ENCODE peak calls at places on chromosomes 5 and 9, in eight cellular contexts. One of them, this sample, is unnamed.

GRCh38 chr5:171355302-171355724 is 32.3 kb upstream of the NPM1 start:
- DNase-seq in hepatocyte: no peak
- DNase-seq in IMR-90: no peak
- DNase-seq in GM23248: no peak
- DNase-seq in neuronal stem cell: no peak
- DNase-seq in endothelial cell of umbilical vein: no peak
- DNase-seq in mammary epithelial cell: no peak
- DNase-seq in A549: no peak
- DNase-seq in this sample: no peak

GRCh38 chr5:6567835-6568234 is 65.0 kb downstream of the NSUN2 start:
- DNase-seq in GM23248: no peak
- DNase-seq in IMR-90: no peak
- DNase-seq in hepatocyte: no peak
- DNase-seq in endothelial cell of umbilical vein: no peak
- DNase-seq in A549: no peak
- DNase-seq in mammary epithelial cell: no peak
- DNase-seq in neuronal stem cell: no peak
- DNase-seq in this sample: no peak

GRCh38 chr5:143086851-143087637 is 316.4 kb downstream of the NR3C1 start:
- DNase-seq in endothelial cell of umbilical vein: no peak
- DNase-seq in neuronal stem cell: no peak
- DNase-seq in IMR-90: peak
- DNase-seq in A549: peak
- DNase-seq in GM23248: peak
- DNase-seq in mammary epithelial cell: peak
- DNase-seq in hepatocyte: peak
- DNase-seq in this sample: no peak

GRCh38 chr9:122816163-122816867 is 12.1 kb downstream of the PDCL start:
- DNase-seq in neuronal stem cell: no peak
- DNase-seq in A549: no peak
- DNase-seq in endothelial cell of umbilical vein: peak
- DNase-seq in hepatocyte: no peak
- DNase-seq in GM23248: no peak
- DNase-seq in mammary epithelial cell: no peak
- DNase-seq in IMR-90: no peak
- DNase-seq in this sample: no peak

GRCh38 chr5:151005975-151006576 is 14.3 kb upstream of the GPX3 start:
- DNase-seq in neuronal stem cell: no peak
- DNase-seq in endothelial cell of umbilical vein: peak
- DNase-seq in IMR-90: peak
- DNase-seq in A549: no peak
- DNase-seq in mammary epithelial cell: no peak
- DNase-seq in hepatocyte: peak
- DNase-seq in GM23248: peak
- DNase-seq in this sample: no peak

GRCh38 chr5:113864437-113864836 is 350.9 kb downstream of the YTHDC2 start:
- DNase-seq in mammary epithelial cell: no peak
- DNase-seq in A549: no peak
- DNase-seq in endothelial cell of umbilical vein: no peak
- DNase-seq in hepatocyte: no peak
- DNase-seq in GM23248: no peak
- DNase-seq in neuronal stem cell: no peak
- DNase-seq in IMR-90: no peak
- DNase-seq in this sample: no peak

GRCh38 chr5:80976985-80977384 is 16.8 kb downstream of the RASGRF2 start:
- DNase-seq in GM23248: no peak
- DNase-seq in neuronal stem cell: no peak
- DNase-seq in IMR-90: no peak
- DNase-seq in endothelial cell of umbilical vein: no peak
- DNase-seq in A549: no peak
- DNase-seq in hepatocyte: no peak
- DNase-seq in mammary epithelial cell: no peak
- DNase-seq in this sample: no peak

GRCh38 chr5:99928490-99928889 is 606.7 kb upstream of the FAM174A start:
- DNase-seq in A549: no peak
- DNase-seq in endothelial cell of umbilical vein: no peak
- DNase-seq in neuronal stem cell: no peak
- DNase-seq in mammary epithelial cell: no peak
- DNase-seq in hepatocyte: no peak
- DNase-seq in IMR-90: no peak
- DNase-seq in GM23248: no peak
- DNase-seq in this sample: no peak

GRCh38 chr5:113345261-113345940 is 89.4 kb downstream of the TSSK1B start:
- DNase-seq in IMR-90: peak
- DNase-seq in hepatocyte: no peak
- DNase-seq in GM23248: peak
- DNase-seq in A549: no peak
- DNase-seq in neuronal stem cell: no peak
- DNase-seq in mammary epithelial cell: peak
- DNase-seq in endothelial cell of umbilical vein: no peak
- DNase-seq in this sample: no peak

GRCh38 chr5:150117945-150118560 is 31.7 kb upstream of the CSF1R start:
- DNase-seq in endothelial cell of umbilical vein: no peak
- DNase-seq in neuronal stem cell: no peak
- DNase-seq in A549: no peak
- DNase-seq in mammary epithelial cell: no peak
- DNase-seq in IMR-90: no peak
- DNase-seq in hepatocyte: no peak
- DNase-seq in GM23248: no peak
- DNase-seq in this sample: no peak

GRCh38 chr9:105890046-105890822 is 195.9 kb downstream of the TMEM38B start:
- DNase-seq in IMR-90: no peak
- DNase-seq in mammary epithelial cell: no peak
- DNase-seq in GM23248: no peak
- DNase-seq in hepatocyte: no peak
- DNase-seq in neuronal stem cell: no peak
- DNase-seq in endothelial cell of umbilical vein: no peak
- DNase-seq in A549: no peak
- DNase-seq in this sample: no peak

GRCh38 chr5:155539958-155540595 is 526.5 kb downstream of the KIF4B start:
- DNase-seq in A549: no peak
- DNase-seq in IMR-90: no peak
- DNase-seq in neuronal stem cell: no peak
- DNase-seq in mammary epithelial cell: no peak
- DNase-seq in endothelial cell of umbilical vein: no peak
- DNase-seq in hepatocyte: no peak
- DNase-seq in GM23248: no peak
- DNase-seq in this sample: no peak

DNA sequence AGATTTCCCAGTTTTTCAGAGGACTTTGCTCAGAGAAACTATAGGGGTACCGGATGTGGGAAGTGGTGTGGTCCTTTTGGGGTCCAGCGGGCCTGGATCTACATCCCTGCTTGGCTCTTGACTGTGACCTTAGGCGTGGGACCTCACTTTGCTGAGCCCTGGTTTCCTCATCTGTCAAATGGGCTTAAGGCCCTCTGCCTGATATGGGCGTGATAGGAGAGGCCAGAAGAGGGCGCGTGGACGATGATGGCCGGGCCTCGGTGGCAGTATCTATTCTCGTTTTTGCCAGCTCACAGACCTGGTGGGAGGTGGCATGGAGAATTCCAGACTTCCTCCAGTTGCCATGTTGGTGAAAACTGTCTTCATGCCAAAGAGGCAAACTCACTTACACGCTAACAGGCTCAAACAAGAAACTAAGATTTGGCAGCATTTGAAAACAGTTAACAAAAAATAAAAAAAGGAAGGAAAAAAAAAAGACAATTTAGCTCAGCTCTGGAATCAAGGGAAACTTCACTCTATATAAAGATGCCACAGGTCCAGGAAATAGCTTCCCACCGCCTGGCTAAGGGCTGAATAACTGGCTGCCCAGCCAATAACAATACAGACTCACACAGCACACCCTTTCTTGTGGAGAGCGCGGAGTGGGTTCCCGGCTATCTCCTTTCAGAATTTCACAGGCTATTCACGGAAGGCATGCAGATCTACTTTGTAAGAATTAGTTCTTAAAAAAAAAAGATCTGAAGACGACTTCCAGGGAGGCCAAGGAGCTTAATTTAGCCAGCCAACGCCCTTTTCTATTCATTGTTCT is 1.7 kb downstream of the SH3PXD2B start:
- DNase-seq in hepatocyte: peak
- DNase-seq in GM23248: peak
- DNase-seq in IMR-90: peak
- DNase-seq in mammary epithelial cell: peak
- DNase-seq in neuronal stem cell: no peak
- DNase-seq in A549: no peak
- DNase-seq in endothelial cell of umbilical vein: peak
- DNase-seq in this sample: no peak
- H3K4me3 ChIP-seq in hepatocyte: peak
- H3K4me3 ChIP-seq in GM23248: peak
- H3K4me3 ChIP-seq in IMR-90: peak
- H3K4me3 ChIP-seq in mammary epithelial cell: peak
- H3K4me3 ChIP-seq in neuronal stem cell: peak
- H3K4me3 ChIP-seq in A549: peak
- H3K4me3 ChIP-seq in endothelial cell of umbilical vein: peak
- H3K4me3 ChIP-seq in this sample: no peak

GRCh38 chr5:133801955-133802751 is 166.3 kb downstream of the C5orf15 start:
- DNase-seq in hepatocyte: peak
- DNase-seq in neuronal stem cell: no peak
- DNase-seq in endothelial cell of umbilical vein: no peak
- DNase-seq in IMR-90: peak
- DNase-seq in GM23248: peak
- DNase-seq in mammary epithelial cell: no peak
- DNase-seq in A549: no peak
- DNase-seq in this sample: no peak
- H3K4me2 ChIP-seq in hepatocyte: no peak
- H3K4me2 ChIP-seq in neuronal stem cell: no peak
- H3K4me2 ChIP-seq in endothelial cell of umbilical vein: no peak
- H3K4me2 ChIP-seq in IMR-90: no peak
- H3K4me2 ChIP-seq in GM23248: no peak
- H3K4me2 ChIP-seq in mammary epithelial cell: no peak
- H3K4me2 ChIP-seq in A549: no peak
- H3K4me2 ChIP-seq in this sample: no peak

DNA sequence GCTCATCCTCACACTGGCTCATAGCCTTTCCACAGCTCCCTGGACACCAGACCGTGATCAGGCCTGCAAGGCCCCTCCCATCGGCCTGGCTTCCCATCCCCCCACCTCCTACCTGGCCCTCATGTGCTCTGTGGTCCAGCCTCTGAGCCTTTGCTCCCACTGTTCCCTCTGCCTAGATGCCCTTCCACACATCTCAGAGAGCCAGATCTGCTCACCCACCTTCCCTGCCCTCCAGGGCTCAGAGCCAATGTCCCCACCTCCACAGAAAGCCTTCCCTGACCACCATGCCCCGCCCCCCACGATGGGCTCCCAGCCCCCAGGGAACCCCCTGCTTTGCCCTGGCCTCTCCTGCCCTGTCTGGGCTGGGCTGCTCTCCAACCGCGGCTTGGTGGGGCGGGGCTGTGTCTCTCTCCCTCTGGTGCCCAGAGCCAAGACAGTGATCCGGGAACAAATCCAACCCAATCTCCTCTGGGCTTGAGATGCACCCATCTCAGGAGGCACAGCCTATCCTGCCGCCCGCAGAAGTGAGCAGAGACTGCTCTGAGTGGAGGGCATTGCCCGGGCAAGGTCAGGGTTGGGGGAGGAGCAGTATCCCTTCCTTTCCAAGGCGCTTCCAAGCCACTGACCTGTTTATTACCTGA is 1.6 kb downstream of the NINJ1 start:
- DNase-seq in endothelial cell of umbilical vein: no peak
- DNase-seq in IMR-90: no peak
- DNase-seq in GM23248: peak
- DNase-seq in mammary epithelial cell: peak
- DNase-seq in A549: peak
- DNase-seq in hepatocyte: no peak
- DNase-seq in neuronal stem cell: no peak
- DNase-seq in this sample: no peak
- H3K4me3 ChIP-seq in endothelial cell of umbilical vein: no peak
- H3K4me3 ChIP-seq in IMR-90: peak
- H3K4me3 ChIP-seq in GM23248: peak
- H3K4me3 ChIP-seq in mammary epithelial cell: peak
- H3K4me3 ChIP-seq in A549: peak
- H3K4me3 ChIP-seq in hepatocyte: peak
- H3K4me3 ChIP-seq in neuronal stem cell: peak
- H3K4me3 ChIP-seq in this sample: no peak

DNA sequence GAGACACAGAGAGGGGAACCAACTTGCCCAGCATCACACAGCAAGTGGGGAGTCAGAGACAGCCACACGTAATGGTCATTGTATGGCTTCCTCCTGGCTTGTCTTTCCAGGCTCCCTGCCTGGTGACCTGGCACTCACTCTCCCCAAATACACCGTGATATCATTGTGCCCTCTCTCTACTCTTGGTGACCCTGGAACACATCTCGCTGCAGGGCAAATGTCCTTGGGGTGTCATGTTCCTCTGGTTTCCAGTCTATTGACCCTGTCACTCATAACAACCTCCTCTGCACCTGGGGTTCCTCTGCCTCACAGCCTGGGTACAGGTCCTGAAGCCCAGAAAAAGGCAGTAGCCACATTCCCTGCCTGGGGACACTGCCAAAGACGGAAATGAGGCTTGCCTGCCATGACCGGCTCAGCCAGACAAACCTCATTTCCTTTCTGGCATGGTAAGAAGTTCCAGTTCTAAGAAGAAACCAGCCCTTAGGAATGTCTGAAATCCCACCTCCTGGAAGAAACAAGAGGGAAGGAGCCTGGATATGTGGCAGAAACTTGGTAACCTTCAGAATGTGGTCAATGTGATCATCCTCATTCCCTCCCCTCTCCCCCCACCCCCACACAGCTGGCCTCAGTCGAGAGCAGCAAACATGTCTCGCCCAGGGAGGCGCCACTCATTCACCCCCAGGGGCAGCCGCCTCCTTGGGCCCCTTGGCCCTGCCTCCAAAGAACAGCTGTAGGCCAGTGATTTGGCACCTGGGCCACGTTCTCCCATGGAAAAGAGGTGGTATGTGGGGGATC is 30.6 kb upstream of the SMU1 start:
- DNase-seq in mammary epithelial cell: peak
- DNase-seq in IMR-90: peak
- DNase-seq in GM23248: peak
- DNase-seq in A549: no peak
- DNase-seq in endothelial cell of umbilical vein: peak
- DNase-seq in hepatocyte: peak
- DNase-seq in neuronal stem cell: no peak
- DNase-seq in this sample: no peak
- H3K4me2 ChIP-seq in mammary epithelial cell: peak
- H3K4me2 ChIP-seq in IMR-90: peak
- H3K4me2 ChIP-seq in GM23248: peak
- H3K4me2 ChIP-seq in A549: no peak
- H3K4me2 ChIP-seq in endothelial cell of umbilical vein: peak
- H3K4me2 ChIP-seq in hepatocyte: no peak
- H3K4me2 ChIP-seq in neuronal stem cell: no peak
- H3K4me2 ChIP-seq in this sample: no peak

GRCh38 chr5:1493941-1494340 is 29.8 kb downstream of the LPCAT1 start:
- DNase-seq in IMR-90: no peak
- DNase-seq in GM23248: no peak
- DNase-seq in endothelial cell of umbilical vein: no peak
- DNase-seq in A549: no peak
- DNase-seq in hepatocyte: no peak
- DNase-seq in mammary epithelial cell: no peak
- DNase-seq in neuronal stem cell: no peak
- DNase-seq in this sample: no peak
- H3K4me3 ChIP-seq in IMR-90: no peak
- H3K4me3 ChIP-seq in GM23248: no peak
- H3K4me3 ChIP-seq in endothelial cell of umbilical vein: no peak
- H3K4me3 ChIP-seq in A549: no peak
- H3K4me3 ChIP-seq in hepatocyte: no peak
- H3K4me3 ChIP-seq in mammary epithelial cell: no peak
- H3K4me3 ChIP-seq in neuronal stem cell: no peak
- H3K4me3 ChIP-seq in this sample: no peak

This sample was measured in OCI-LY7.